ENCODE peak calls at places on chromosomes 7 and 10, in five cellular contexts. One of them, this sample, is unnamed.
A peak's percentile ranks its signal among the peaks of the same experiment; 100 is the strongest.

GRCh38 chr7:49791089-49791741 is 17.8 kb downstream of the VWC2 start:
- DNase-seq in Right ventricle myocardium superior: no peak
- DNase-seq in HuH-7.5: no peak
- DNase-seq in stromal cell of bone marrow: no peak
- DNase-seq in left kidney: peak; percentile 77
- DNase-seq in this sample: no peak

GRCh38 chr7:45574521-45575500 is 643 bp downstream of the ADCY1 start:
- DNase-seq in left kidney: peak; percentile 86
- DNase-seq in HuH-7.5: peak; percentile 89
- DNase-seq in stromal cell of bone marrow: peak; percentile 17
- DNase-seq in Right ventricle myocardium superior: peak; percentile 63
- DNase-seq in this sample: peak; percentile 79

GRCh38 chr10:8009031-8009430 is 45.5 kb upstream of the GATA3 start:
- DNase-seq in stromal cell of bone marrow: no peak
- DNase-seq in left kidney: no peak
- DNase-seq in HuH-7.5: no peak
- DNase-seq in Right ventricle myocardium superior: no peak
- DNase-seq in this sample: no peak

GRCh38 chr10:34275626-34276025 is 539.5 kb downstream of the PARD3 start:
- DNase-seq in HuH-7.5: no peak
- DNase-seq in left kidney: no peak
- DNase-seq in Right ventricle myocardium superior: no peak
- DNase-seq in stromal cell of bone marrow: no peak
- DNase-seq in this sample: no peak

GRCh38 chr7:14389052-14389988 is 399.9 kb upstream of the ETV1 start:
- DNase-seq in left kidney: peak; percentile 38
- DNase-seq in Right ventricle myocardium superior: no peak
- DNase-seq in stromal cell of bone marrow: no peak
- DNase-seq in HuH-7.5: peak; percentile 37
- DNase-seq in this sample: no peak

GRCh38 chr7:151308791-151309190 is 32.8 kb upstream of the NUB1 start:
- DNase-seq in left kidney: no peak
- DNase-seq in stromal cell of bone marrow: no peak
- DNase-seq in Right ventricle myocardium superior: no peak
- DNase-seq in HuH-7.5: no peak
- DNase-seq in this sample: no peak

GRCh38 chr7:128879939-128880746 is 17.5 kb downstream of the ATP6V1F start:
- DNase-seq in HuH-7.5: peak; percentile 97
- DNase-seq in Right ventricle myocardium superior: peak; percentile 79
- DNase-seq in left kidney: peak; percentile 89
- DNase-seq in stromal cell of bone marrow: peak; percentile 25
- DNase-seq in this sample: peak; percentile 52

GRCh38 chr7:105268511-105269392 is 120.0 kb downstream of the SRPK2 start:
- DNase-seq in HuH-7.5: peak; percentile 39
- DNase-seq in left kidney: peak; percentile 68
- DNase-seq in stromal cell of bone marrow: peak; percentile 53
- DNase-seq in Right ventricle myocardium superior: no peak
- DNase-seq in this sample: no peak

GRCh38 chr7:40765633-40766032 is 630.8 kb downstream of the SUGCT start:
- DNase-seq in stromal cell of bone marrow: no peak
- DNase-seq in Right ventricle myocardium superior: no peak
- DNase-seq in left kidney: no peak
- DNase-seq in HuH-7.5: no peak
- DNase-seq in this sample: no peak

GRCh38 chr10:101096378-101096777 is 34.6 kb downstream of the KAZALD1 start:
- DNase-seq in stromal cell of bone marrow: no peak
- DNase-seq in HuH-7.5: no peak
- DNase-seq in left kidney: no peak
- DNase-seq in Right ventricle myocardium superior: no peak
- DNase-seq in this sample: peak; percentile 33

GRCh38 chr7:11570205-11570604 is 261.8 kb downstream of the THSD7A start:
- DNase-seq in left kidney: no peak
- DNase-seq in HuH-7.5: no peak
- DNase-seq in stromal cell of bone marrow: no peak
- DNase-seq in Right ventricle myocardium superior: no peak
- DNase-seq in this sample: no peak

GRCh38 chr10:6173203-6173602 is 29.5 kb upstream of the PFKFB3 start:
- DNase-seq in HuH-7.5: peak; percentile 43
- DNase-seq in stromal cell of bone marrow: no peak
- DNase-seq in Right ventricle myocardium superior: no peak
- DNase-seq in left kidney: no peak
- DNase-seq in this sample: no peak

GRCh38 chr7:17530741-17531417 is 232.4 kb downstream of the AHR start:
- DNase-seq in left kidney: no peak
- DNase-seq in HuH-7.5: no peak
- DNase-seq in Right ventricle myocardium superior: no peak
- DNase-seq in stromal cell of bone marrow: no peak
- DNase-seq in this sample: no peak

GRCh38 chr7:34849163-34849960 is 187.9 kb downstream of the DPY19L1 start:
- DNase-seq in HuH-7.5: no peak
- DNase-seq in Right ventricle myocardium superior: no peak
- DNase-seq in left kidney: peak; percentile 19
- DNase-seq in stromal cell of bone marrow: no peak
- DNase-seq in this sample: no peak

GRCh38 chr10:103742779-103743178 is 112.6 kb downstream of the SH3PXD2A start:
- DNase-seq in left kidney: peak; percentile 82
- DNase-seq in Right ventricle myocardium superior: no peak
- DNase-seq in stromal cell of bone marrow: no peak
- DNase-seq in HuH-7.5: no peak
- DNase-seq in this sample: no peak

GRCh38 chr7:68604516-68604915 is 993.8 kb upstream of the AUTS2 start:
- DNase-seq in stromal cell of bone marrow: no peak
- DNase-seq in Right ventricle myocardium superior: no peak
- DNase-seq in HuH-7.5: no peak
- DNase-seq in left kidney: no peak
- DNase-seq in this sample: no peak

GRCh38 chr7:65840446-65840845 is 32.4 kb upstream of the VKORC1L1 start:
- DNase-seq in left kidney: no peak
- DNase-seq in Right ventricle myocardium superior: no peak
- DNase-seq in stromal cell of bone marrow: no peak
- DNase-seq in HuH-7.5: no peak
- DNase-seq in this sample: no peak

This sample was measured in right cardiac atrium.